ENCODE peak calls at places on chromosomes 12 and 14, in four cellular contexts. A, R, V and N are unnamed samples.

GRCh38 chr12:129900306-129900705 is 3.5 kb downstream of the TMEM132D start:
- DNase-seq in A (no peak), R (no peak), V (no peak), N (no peak)

GRCh38 chr12:66441905-66442559 is 139.7 kb downstream of the HELB start:
- DNase-seq in A (no peak), R (no peak), V (no peak), N (no peak)

GRCh38 chr12:96194901-96195844 is 998 bp downstream of the ELK3 start:
- DNase-seq in A (no peak), R (peak; percentile 61), V (peak; percentile 80), N (no peak)

GRCh38 chr12:117105902-117106301 is 6.7 kb upstream of the TESC start:
- DNase-seq in A (no peak), R (no peak), V (no peak), N (no peak)

GRCh38 chr14:99137913-99138571 is 134.0 kb downstream of the BCL11B start:
- DNase-seq in A (no peak), R (no peak), V (no peak), N (no peak)

GRCh38 chr12:95739561-95740313 is 50.8 kb downstream of the NTN4 start:
- DNase-seq in A (no peak), R (no peak), V (no peak), N (no peak)

GRCh38 chr12:54417712-54418440 is 1.2 kb downstream of the ITGA5 start:
- DNase-seq in A (no peak), R (no peak), V (no peak), N (no peak)

GRCh38 chr12:109109756-109110350 is 6.5 kb upstream of the ACACB start:
- DNase-seq in A (no peak), R (no peak), V (no peak), N (no peak)

GRCh38 chr12:85831327-85831990 is 4.8 kb downstream of the RASSF9 start:
- DNase-seq in A (no peak), R (no peak), V (no peak), N (no peak)

GRCh38 chr14:52061380-52061779 is 7.5 kb downstream of the NID2 start:
- DNase-seq in A (no peak), R (no peak), V (no peak), N (no peak)